ENCODE peak calls at places on chromosomes 11 and 22, in seven cellular contexts. H is hypothalamus; V is T-cell; P is stimulated activated CD4-positive, alpha-beta T cell treated with anti-CD3 and anti-CD28 coated beads, Interleukin-2, amount 100 ng/mL, for 48 hours; N is AG10803; I is NCI-H146; T is stimulated activated CD8-positive, alpha-beta memory T cell treated with anti-CD3 and anti-CD28 coated beads, Interleukin-15, amount 100 ng/mL, for 4 hours. Y is an unnamed sample.

GRCh38 chr11:134124660-134125451 is 56.0 kb downstream of the JAM3 start:
- DNase-seq in N (peak; percentile 36), V (no peak), P (no peak), T (no peak), H (peak; percentile 58), I (no peak), Y (peak; percentile 58)

GRCh38 chr11:123505546-123506299 is 75.7 kb downstream of the GRAMD1B start:
- DNase-seq in T (no peak), I (no peak), N (no peak), P (no peak), V (no peak), H (peak; percentile 24), Y (peak; percentile 27)

GRCh38 chr11:12064136-12064953 is 46.0 kb upstream of the MICAL2 start:
- DNase-seq in V (no peak), N (no peak), T (no peak), P (no peak), I (no peak), H (no peak), Y (no peak)

GRCh38 chr22:36017661-36018091 is 10.9 kb downstream of the RBFOX2 start:
- DNase-seq in V (no peak), H (no peak), I (peak; percentile 70), N (no peak), P (no peak), T (no peak), Y (no peak)

GRCh38 chr11:79173615-79174014 is 267.2 kb downstream of the TENM4 start:
- DNase-seq in P (no peak), I (no peak), H (peak; percentile 2), V (no peak), N (peak; percentile 89), T (no peak), Y (no peak)

GRCh38 chr11:1303973-1304372 is 5.5 kb downstream of the TOLLIP start:
- DNase-seq in N (no peak), H (peak; percentile 25), P (no peak), T (no peak), I (no peak), V (no peak), Y (no peak)

GRCh38 chr11:59267196-59267595 is 54.5 kb upstream of the MPEG1 start:
- DNase-seq in T (no peak), H (no peak), V (no peak), N (no peak), I (no peak), P (no peak), Y (peak; percentile 90)

GRCh38 chr11:134026655-134027343 is 42.1 kb upstream of the JAM3 start:
- DNase-seq in P (no peak), T (no peak), H (peak; percentile 54), I (peak; percentile 67), V (no peak), N (no peak), Y (no peak)

GRCh38 chr11:57567512-57568329 is at the start of gene UBE2L6:
- DNase-seq in H (peak; percentile 71), V (peak; percentile 77), N (peak; percentile 18), P (peak; percentile 58), I (peak; percentile 64), T (peak; percentile 54), Y (peak; percentile 74)

GRCh38 chr11:60251485-60252207 is 8.7 kb upstream of the MS4A4E start:
- DNase-seq in P (peak; percentile 26), T (no peak), N (peak; percentile 6), V (no peak), H (no peak), I (peak; percentile 2), Y (peak; percentile 14)

GRCh38 chr11:86914836-86915519 is 40.2 kb downstream of the FZD4 start:
- DNase-seq in P (no peak), H (no peak), V (no peak), N (no peak), I (no peak), T (no peak), Y (no peak)

GRCh38 chr11:44868021-44868420 is 82.7 kb downstream of the TP53I11 start:
- DNase-seq in V (no peak), P (no peak), I (no peak), H (no peak), T (no peak), N (no peak), Y (no peak)

GRCh38 chr22:17063372-17064106 is 21.3 kb upstream of the IL17RA start:
- DNase-seq in H (no peak), I (no peak), N (peak; percentile 29), T (no peak), V (no peak), P (no peak), Y (peak; percentile 33)

GRCh38 chr22:19122752-19123492 is 710 bp upstream of the DGCR2 start:
- DNase-seq in N (no peak), I (peak; percentile 35), H (no peak), T (no peak), P (no peak), V (no peak), Y (peak; percentile 27)

GRCh38 chr11:99803501-99803900 is 782.8 kb downstream of the CNTN5 start:
- DNase-seq in H (no peak), I (no peak), N (no peak), P (no peak), T (no peak), V (no peak), Y (no peak)

GRCh38 chr11:8282621-8283509 is 19.2 kb upstream of the LMO1 start:
- DNase-seq in T (no peak), P (no peak), N (no peak), V (no peak), I (peak; percentile 51), H (no peak), Y (no peak)

GRCh38 chr22:31055322-31056159 is 25.6 kb upstream of the SMTN start:
- DNase-seq in T (no peak), V (no peak), P (no peak), I (peak; percentile 28), N (peak; percentile 96), H (peak; percentile 32), Y (peak; percentile 98)

GRCh38 chr11:112118176-112118575 is 31.5 kb downstream of the SDHD start:
- DNase-seq in I (no peak), T (no peak), N (no peak), H (no peak), P (no peak), V (no peak), Y (no peak)

Y was measured in T47D.